ENCODE peak calls at places on chromosome 20, in ten cellular contexts. One of them, this sample, is unnamed.

GRCh38 chr20:34557936-34558319 is 590 bp upstream of the MAP1LC3A start:
- DNase-seq in nephron progenitor cell: no peak
- DNase-seq in AG04450: no peak
- DNase-seq in progenitor cell of endocrine pancreas: no peak
- DNase-seq in endothelial cell: no peak
- DNase-seq in mammary epithelial cell: no peak
- DNase-seq in neural crest cell: no peak
- DNase-seq in brain microvascular endothelial cell: no peak
- DNase-seq in CD4-positive, alpha-beta T cell: no peak
- DNase-seq in PC-9: no peak
- DNase-seq in this sample: no peak

GRCh38 chr20:37392441-37393195 is 46.7 kb downstream of the SRC start:
- DNase-seq in nephron progenitor cell: no peak
- DNase-seq in AG04450: no peak
- DNase-seq in progenitor cell of endocrine pancreas: no peak
- DNase-seq in endothelial cell: no peak
- DNase-seq in mammary epithelial cell: no peak
- DNase-seq in neural crest cell: no peak
- DNase-seq in brain microvascular endothelial cell: no peak
- DNase-seq in CD4-positive, alpha-beta T cell: no peak
- DNase-seq in PC-9: no peak
- DNase-seq in this sample: no peak

GRCh38 chr20:33232486-33233072 is 3.2 kb upstream of the BPIFA1 start:
- DNase-seq in nephron progenitor cell: no peak
- DNase-seq in AG04450: no peak
- DNase-seq in progenitor cell of endocrine pancreas: no peak
- DNase-seq in endothelial cell: no peak
- DNase-seq in mammary epithelial cell: no peak
- DNase-seq in neural crest cell: no peak
- DNase-seq in brain microvascular endothelial cell: no peak
- DNase-seq in CD4-positive, alpha-beta T cell: no peak
- DNase-seq in PC-9: no peak
- DNase-seq in this sample: no peak

GRCh38 chr20:539848-540247 is 3.7 kb downstream of the CSNK2A1 start:
- DNase-seq in nephron progenitor cell: no peak
- DNase-seq in AG04450: no peak
- DNase-seq in progenitor cell of endocrine pancreas: no peak
- DNase-seq in endothelial cell: no peak
- DNase-seq in mammary epithelial cell: peak; percentile 62
- DNase-seq in neural crest cell: no peak
- DNase-seq in brain microvascular endothelial cell: peak; percentile 77
- DNase-seq in CD4-positive, alpha-beta T cell: no peak
- DNase-seq in PC-9: no peak
- DNase-seq in this sample: no peak

GRCh38 chr20:50645253-50646068 is 45.9 kb downstream of the RIPOR3 start:
- DNase-seq in nephron progenitor cell: peak; percentile 51
- DNase-seq in AG04450: peak; percentile 100
- DNase-seq in progenitor cell of endocrine pancreas: peak; percentile 50
- DNase-seq in endothelial cell: peak; percentile 71
- DNase-seq in mammary epithelial cell: peak; percentile 95
- DNase-seq in neural crest cell: no peak
- DNase-seq in brain microvascular endothelial cell: peak; percentile 95
- DNase-seq in CD4-positive, alpha-beta T cell: no peak
- DNase-seq in PC-9: peak; percentile 100
- DNase-seq in this sample: peak; percentile 64

GRCh38 chr20:1491281-1491840 is at the start of gene SIRPB2:
- DNase-seq in nephron progenitor cell: no peak
- DNase-seq in AG04450: no peak
- DNase-seq in progenitor cell of endocrine pancreas: no peak
- DNase-seq in endothelial cell: peak; percentile 66
- DNase-seq in mammary epithelial cell: no peak
- DNase-seq in neural crest cell: no peak
- DNase-seq in brain microvascular endothelial cell: no peak
- DNase-seq in CD4-positive, alpha-beta T cell: no peak
- DNase-seq in PC-9: no peak
- DNase-seq in this sample: no peak

GRCh38 chr20:34713194-34713943 is 9.2 kb downstream of the TP53INP2 start:
- DNase-seq in nephron progenitor cell: no peak
- DNase-seq in AG04450: peak; percentile 97
- DNase-seq in progenitor cell of endocrine pancreas: no peak
- DNase-seq in endothelial cell: no peak
- DNase-seq in mammary epithelial cell: peak; percentile 94
- DNase-seq in neural crest cell: no peak
- DNase-seq in brain microvascular endothelial cell: peak; percentile 100
- DNase-seq in CD4-positive, alpha-beta T cell: no peak
- DNase-seq in PC-9: peak; percentile 88
- DNase-seq in this sample: no peak

GRCh38 chr20:50372770-50373088 is 137.5 kb upstream of the PTPN1 start:
- DNase-seq in nephron progenitor cell: no peak
- DNase-seq in AG04450: no peak
- DNase-seq in progenitor cell of endocrine pancreas: no peak
- DNase-seq in endothelial cell: no peak
- DNase-seq in mammary epithelial cell: peak; percentile 28
- DNase-seq in neural crest cell: no peak
- DNase-seq in brain microvascular endothelial cell: no peak
- DNase-seq in CD4-positive, alpha-beta T cell: no peak
- DNase-seq in PC-9: peak; percentile 68
- DNase-seq in this sample: no peak

GRCh38 chr20:17646901-17647301 is 35.1 kb downstream of the RRBP1 start:
- DNase-seq in nephron progenitor cell: no peak
- DNase-seq in AG04450: no peak
- DNase-seq in progenitor cell of endocrine pancreas: no peak
- DNase-seq in endothelial cell: no peak
- DNase-seq in mammary epithelial cell: no peak
- DNase-seq in neural crest cell: no peak
- DNase-seq in brain microvascular endothelial cell: no peak
- DNase-seq in CD4-positive, alpha-beta T cell: no peak
- DNase-seq in PC-9: no peak
- DNase-seq in this sample: peak; percentile 3

GRCh38 chr20:17992847-17993508 is 24.2 kb downstream of the MGME1 start:
- DNase-seq in nephron progenitor cell: no peak
- DNase-seq in AG04450: no peak
- DNase-seq in progenitor cell of endocrine pancreas: no peak
- DNase-seq in endothelial cell: no peak
- DNase-seq in mammary epithelial cell: no peak
- DNase-seq in neural crest cell: no peak
- DNase-seq in brain microvascular endothelial cell: no peak
- DNase-seq in CD4-positive, alpha-beta T cell: no peak
- DNase-seq in PC-9: no peak
- DNase-seq in this sample: no peak

DNA sequence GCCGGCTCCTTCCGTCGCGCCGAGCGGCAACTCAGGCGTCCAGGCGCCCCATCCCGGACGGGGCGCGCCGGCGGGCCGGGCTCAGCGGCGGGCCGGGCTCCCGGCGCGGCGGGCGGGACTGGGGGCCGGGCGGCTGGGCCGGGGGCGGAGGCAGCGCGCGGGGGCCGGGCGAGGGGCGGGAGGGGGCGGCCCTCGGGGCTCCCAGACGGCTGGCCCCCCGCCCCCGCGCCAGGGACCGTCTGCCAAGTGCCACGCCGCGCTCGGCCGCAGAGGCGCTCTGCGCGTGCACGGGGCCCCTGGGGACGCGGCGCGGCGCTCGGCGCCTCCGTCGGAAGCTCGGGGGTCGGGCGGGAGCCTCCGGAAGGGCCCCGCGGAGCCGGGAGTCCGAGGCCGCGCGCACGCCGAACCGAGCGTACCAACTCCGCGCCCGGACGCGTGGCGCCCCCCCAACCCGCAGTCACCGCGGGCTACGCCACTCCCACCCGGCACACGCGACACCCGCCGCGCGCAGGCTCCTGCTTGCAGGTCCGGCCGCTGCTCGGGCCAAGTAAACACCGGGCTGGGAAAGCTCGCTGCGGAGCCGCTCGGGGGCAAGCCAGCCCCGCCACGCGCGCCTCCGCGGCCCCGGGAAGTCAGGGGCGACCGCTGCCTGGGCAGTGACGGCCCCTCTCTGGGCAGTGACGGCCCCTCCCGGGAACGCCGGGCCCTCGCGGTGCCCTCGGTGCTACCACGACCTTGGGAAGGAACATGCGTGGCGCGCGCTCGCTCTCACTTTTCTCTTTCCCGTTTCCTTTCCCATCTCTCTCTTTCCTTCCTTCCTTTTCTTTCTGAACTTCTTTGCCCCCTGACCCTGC is at the start of gene PREX1:
- DNase-seq in nephron progenitor cell: peak; percentile 87
- DNase-seq in AG04450: no peak
- DNase-seq in progenitor cell of endocrine pancreas: peak; percentile 60
- DNase-seq in endothelial cell: peak; percentile 91
- DNase-seq in mammary epithelial cell: peak; percentile 31
- DNase-seq in neural crest cell: peak; percentile 74
- DNase-seq in brain microvascular endothelial cell: peak; percentile 65
- DNase-seq in CD4-positive, alpha-beta T cell: peak; percentile 81
- DNase-seq in PC-9: no peak
- DNase-seq in this sample: peak; percentile 66
- TF ChIP-seq CTCF in nephron progenitor cell: no peak
- TF ChIP-seq CTCF in AG04450: no peak
- TF ChIP-seq CTCF in progenitor cell of endocrine pancreas: no peak
- TF ChIP-seq CTCF in endothelial cell: no peak
- TF ChIP-seq CTCF in mammary epithelial cell: no peak
- TF ChIP-seq CTCF in neural crest cell: no peak
- TF ChIP-seq CTCF in brain microvascular endothelial cell: no peak
- TF ChIP-seq CTCF in CD4-positive, alpha-beta T cell: no peak
- TF ChIP-seq CTCF in PC-9: no peak
- TF ChIP-seq CTCF in this sample: no peak

DNA sequence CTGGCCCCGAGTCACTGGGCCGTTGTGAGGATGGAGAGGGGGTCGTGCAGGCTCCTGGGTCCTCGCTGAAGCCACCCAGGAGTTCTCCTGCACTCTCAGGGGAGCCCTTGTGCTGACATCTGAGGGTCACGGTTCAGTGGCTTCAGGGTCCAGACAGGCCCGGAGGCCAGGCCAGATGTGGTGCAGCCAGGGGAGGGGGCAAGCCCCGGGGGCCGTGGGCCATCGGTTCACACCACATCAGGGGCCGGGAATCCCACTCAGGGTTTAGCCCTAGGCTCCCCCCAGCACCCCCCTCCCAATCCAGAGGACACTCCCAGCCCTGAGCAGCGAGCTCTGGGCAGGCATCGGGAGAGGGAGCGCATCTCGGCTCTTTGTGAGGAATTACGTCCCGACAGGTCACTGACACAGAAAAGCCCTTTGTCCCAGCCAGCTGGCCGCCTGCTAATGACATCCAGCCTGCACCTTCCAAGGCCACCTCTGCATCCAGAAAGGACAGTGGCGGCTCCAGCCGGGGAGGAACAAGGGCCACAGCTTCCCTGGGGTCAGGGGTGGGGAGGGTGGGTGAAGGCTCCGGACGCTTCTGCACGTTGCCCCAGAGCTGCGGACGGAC is 6.4 kb upstream of the CHRNA4 start:
- DNase-seq in nephron progenitor cell: peak; percentile 49
- DNase-seq in AG04450: no peak
- DNase-seq in progenitor cell of endocrine pancreas: no peak
- DNase-seq in endothelial cell: no peak
- DNase-seq in mammary epithelial cell: no peak
- DNase-seq in neural crest cell: no peak
- DNase-seq in brain microvascular endothelial cell: no peak
- DNase-seq in CD4-positive, alpha-beta T cell: no peak
- DNase-seq in PC-9: no peak
- DNase-seq in this sample: no peak
- TF ChIP-seq CTCF in nephron progenitor cell: no peak
- TF ChIP-seq CTCF in AG04450: no peak
- TF ChIP-seq CTCF in progenitor cell of endocrine pancreas: no peak
- TF ChIP-seq CTCF in endothelial cell: no peak
- TF ChIP-seq CTCF in mammary epithelial cell: no peak
- TF ChIP-seq CTCF in neural crest cell: no peak
- TF ChIP-seq CTCF in brain microvascular endothelial cell: no peak
- TF ChIP-seq CTCF in CD4-positive, alpha-beta T cell: no peak
- TF ChIP-seq CTCF in PC-9: no peak
- TF ChIP-seq CTCF in this sample: no peak

GRCh38 chr20:35944189-35944588 is 10.1 kb downstream of the SCAND1 start:
- DNase-seq in nephron progenitor cell: no peak
- DNase-seq in AG04450: no peak
- DNase-seq in progenitor cell of endocrine pancreas: no peak
- DNase-seq in endothelial cell: no peak
- DNase-seq in mammary epithelial cell: no peak
- DNase-seq in neural crest cell: no peak
- DNase-seq in brain microvascular endothelial cell: no peak
- DNase-seq in CD4-positive, alpha-beta T cell: no peak
- DNase-seq in PC-9: no peak
- DNase-seq in this sample: no peak

GRCh38 chr20:35947907-35948306 is 6.4 kb downstream of the SCAND1 start:
- DNase-seq in nephron progenitor cell: no peak
- DNase-seq in AG04450: peak; percentile 21
- DNase-seq in progenitor cell of endocrine pancreas: no peak
- DNase-seq in endothelial cell: no peak
- DNase-seq in mammary epithelial cell: no peak
- DNase-seq in neural crest cell: no peak
- DNase-seq in brain microvascular endothelial cell: no peak
- DNase-seq in CD4-positive, alpha-beta T cell: no peak
- DNase-seq in PC-9: no peak
- DNase-seq in this sample: no peak

GRCh38 chr20:35950093-35950492 is 4.2 kb downstream of the SCAND1 start:
- DNase-seq in nephron progenitor cell: no peak
- DNase-seq in AG04450: no peak
- DNase-seq in progenitor cell of endocrine pancreas: no peak
- DNase-seq in endothelial cell: no peak
- DNase-seq in mammary epithelial cell: no peak
- DNase-seq in neural crest cell: no peak
- DNase-seq in brain microvascular endothelial cell: no peak
- DNase-seq in CD4-positive, alpha-beta T cell: no peak
- DNase-seq in PC-9: no peak
- DNase-seq in this sample: no peak

GRCh38 chr20:35942243-35942642 is 12.1 kb downstream of the SCAND1 start:
- DNase-seq in nephron progenitor cell: no peak
- DNase-seq in AG04450: no peak
- DNase-seq in progenitor cell of endocrine pancreas: no peak
- DNase-seq in endothelial cell: no peak
- DNase-seq in mammary epithelial cell: no peak
- DNase-seq in neural crest cell: no peak
- DNase-seq in brain microvascular endothelial cell: no peak
- DNase-seq in CD4-positive, alpha-beta T cell: no peak
- DNase-seq in PC-9: peak; percentile 43
- DNase-seq in this sample: no peak

GRCh38 chr20:35947489-35947888 is 6.8 kb downstream of the SCAND1 start:
- DNase-seq in nephron progenitor cell: peak; percentile 8
- DNase-seq in AG04450: no peak
- DNase-seq in progenitor cell of endocrine pancreas: no peak
- DNase-seq in endothelial cell: peak; percentile 28
- DNase-seq in mammary epithelial cell: peak; percentile 22
- DNase-seq in neural crest cell: no peak
- DNase-seq in brain microvascular endothelial cell: no peak
- DNase-seq in CD4-positive, alpha-beta T cell: peak; percentile 7
- DNase-seq in PC-9: no peak
- DNase-seq in this sample: no peak
- TF ChIP-seq CTCF in nephron progenitor cell: no peak
- TF ChIP-seq CTCF in AG04450: peak; percentile 24
- TF ChIP-seq CTCF in progenitor cell of endocrine pancreas: peak; percentile 41
- TF ChIP-seq CTCF in endothelial cell: peak; percentile 24
- TF ChIP-seq CTCF in mammary epithelial cell: peak; percentile 54
- TF ChIP-seq CTCF in neural crest cell: peak; percentile 40
- TF ChIP-seq CTCF in brain microvascular endothelial cell: peak; percentile 64
- TF ChIP-seq CTCF in CD4-positive, alpha-beta T cell: peak; percentile 44
- TF ChIP-seq CTCF in PC-9: peak; percentile 53
- TF ChIP-seq CTCF in this sample: no peak

DNA sequence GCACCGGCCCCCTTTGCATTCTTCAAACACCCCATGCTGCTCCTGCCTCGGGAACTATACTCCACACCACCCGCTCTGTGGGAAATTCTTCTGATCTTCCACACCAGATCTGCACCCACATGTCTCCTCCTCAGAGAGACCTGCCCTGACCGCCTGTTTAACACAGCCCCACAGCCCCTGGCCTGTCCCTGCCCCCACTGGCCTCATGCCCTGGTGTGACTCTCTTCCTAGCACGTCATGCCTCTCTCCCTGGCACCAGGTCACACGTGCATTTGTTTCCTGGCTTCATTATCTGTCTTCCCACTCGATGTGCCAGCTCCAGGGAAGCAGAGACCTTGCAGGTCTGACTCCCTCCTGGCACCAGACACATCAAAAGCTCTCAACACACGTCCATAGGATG is 79.6 kb downstream of the ANKRD60 start:
- DNase-seq in nephron progenitor cell: no peak
- DNase-seq in AG04450: no peak
- DNase-seq in progenitor cell of endocrine pancreas: no peak
- DNase-seq in endothelial cell: no peak
- DNase-seq in mammary epithelial cell: no peak
- DNase-seq in neural crest cell: no peak
- DNase-seq in brain microvascular endothelial cell: no peak
- DNase-seq in CD4-positive, alpha-beta T cell: no peak
- DNase-seq in PC-9: no peak
- DNase-seq in this sample: no peak
- TF ChIP-seq CTCF in nephron progenitor cell: no peak
- TF ChIP-seq CTCF in AG04450: no peak
- TF ChIP-seq CTCF in progenitor cell of endocrine pancreas: no peak
- TF ChIP-seq CTCF in endothelial cell: no peak
- TF ChIP-seq CTCF in mammary epithelial cell: no peak
- TF ChIP-seq CTCF in neural crest cell: no peak
- TF ChIP-seq CTCF in brain microvascular endothelial cell: no peak
- TF ChIP-seq CTCF in CD4-positive, alpha-beta T cell: no peak
- TF ChIP-seq CTCF in PC-9: no peak
- TF ChIP-seq CTCF in this sample: no peak